ENCODE peak calls at places on chromosome 5, in nine cellular contexts. One of them, this sample, is unnamed.

GRCh38 chr5:85784746-85785145 is 833.0 kb upstream of the COX7C start:
- DNase-seq in OCI-LY7: no peak
- DNase-seq in PC-3: no peak
- DNase-seq in GM23338: no peak
- DNase-seq in hepatocyte: no peak
- DNase-seq in neural progenitor cell: no peak
- DNase-seq in MM.1S: no peak
- DNase-seq in GM23248: no peak
- DNase-seq in SK-N-SH: no peak
- DNase-seq in this sample: no peak

GRCh38 chr5:32523625-32524024 is 61.7 kb upstream of the SUB1 start:
- DNase-seq in GM23248: peak; percentile 36
- DNase-seq in neural progenitor cell: no peak
- DNase-seq in SK-N-SH: peak; percentile 44
- DNase-seq in hepatocyte: no peak
- DNase-seq in GM23338: peak; percentile 27
- DNase-seq in PC-3: peak; percentile 31
- DNase-seq in OCI-LY7: peak; percentile 9
- DNase-seq in MM.1S: no peak
- DNase-seq in this sample: no peak

GRCh38 chr5:132414634-132415377 is 45.3 kb downstream of the SLC22A5 start:
- DNase-seq in neural progenitor cell: no peak
- DNase-seq in GM23248: peak; percentile 56
- DNase-seq in MM.1S: peak; percentile 67
- DNase-seq in OCI-LY7: no peak
- DNase-seq in SK-N-SH: no peak
- DNase-seq in hepatocyte: peak; percentile 52
- DNase-seq in GM23338: no peak
- DNase-seq in PC-3: peak; percentile 88
- DNase-seq in this sample: peak; percentile 67

GRCh38 chr5:72238712-72239445 is 81.2 kb downstream of the MRPS27 start:
- DNase-seq in MM.1S: no peak
- DNase-seq in hepatocyte: no peak
- DNase-seq in OCI-LY7: no peak
- DNase-seq in SK-N-SH: no peak
- DNase-seq in GM23248: no peak
- DNase-seq in GM23338: peak; percentile 84
- DNase-seq in neural progenitor cell: peak; percentile 38
- DNase-seq in PC-3: no peak
- DNase-seq in this sample: no peak

GRCh38 chr5:149799119-149799623 is 69.1 kb downstream of the PPARGC1B start:
- DNase-seq in hepatocyte: peak; percentile 54
- DNase-seq in GM23338: no peak
- DNase-seq in PC-3: peak; percentile 94
- DNase-seq in OCI-LY7: no peak
- DNase-seq in MM.1S: no peak
- DNase-seq in SK-N-SH: peak; percentile 53
- DNase-seq in GM23248: peak; percentile 96
- DNase-seq in neural progenitor cell: no peak
- DNase-seq in this sample: no peak

GRCh38 chr5:108801301-108801700 is 53.6 kb downstream of the FER start:
- DNase-seq in GM23248: no peak
- DNase-seq in GM23338: no peak
- DNase-seq in PC-3: no peak
- DNase-seq in neural progenitor cell: no peak
- DNase-seq in MM.1S: no peak
- DNase-seq in OCI-LY7: no peak
- DNase-seq in SK-N-SH: no peak
- DNase-seq in hepatocyte: no peak
- DNase-seq in this sample: no peak

GRCh38 chr5:10695759-10696543 is 65.1 kb downstream of the DAP start:
- DNase-seq in SK-N-SH: no peak
- DNase-seq in neural progenitor cell: no peak
- DNase-seq in MM.1S: no peak
- DNase-seq in GM23248: peak; percentile 75
- DNase-seq in OCI-LY7: no peak
- DNase-seq in PC-3: no peak
- DNase-seq in GM23338: no peak
- DNase-seq in hepatocyte: no peak
- DNase-seq in this sample: no peak

GRCh38 chr5:83777856-83778255 is 57.2 kb upstream of the HAPLN1 start:
- DNase-seq in MM.1S: no peak
- DNase-seq in OCI-LY7: no peak
- DNase-seq in hepatocyte: no peak
- DNase-seq in GM23248: peak; percentile 48
- DNase-seq in SK-N-SH: no peak
- DNase-seq in GM23338: no peak
- DNase-seq in neural progenitor cell: no peak
- DNase-seq in PC-3: no peak
- DNase-seq in this sample: no peak

GRCh38 chr5:78612227-78613150 is 36.1 kb downstream of the LHFPL2 start:
- DNase-seq in SK-N-SH: no peak
- DNase-seq in GM23338: no peak
- DNase-seq in OCI-LY7: no peak
- DNase-seq in neural progenitor cell: no peak
- DNase-seq in MM.1S: no peak
- DNase-seq in GM23248: no peak
- DNase-seq in PC-3: no peak
- DNase-seq in hepatocyte: no peak
- DNase-seq in this sample: no peak
- TF ChIP-seq EZH2phosphoT487 in SK-N-SH: no peak
- TF ChIP-seq EZH2phosphoT487 in GM23338: no peak
- TF ChIP-seq EZH2phosphoT487 in OCI-LY7: no peak
- TF ChIP-seq EZH2phosphoT487 in neural progenitor cell: no peak
- TF ChIP-seq EZH2phosphoT487 in MM.1S: no peak
- TF ChIP-seq EZH2phosphoT487 in GM23248: no peak
- TF ChIP-seq EZH2phosphoT487 in PC-3: no peak
- TF ChIP-seq EZH2phosphoT487 in hepatocyte: no peak
- TF ChIP-seq EZH2phosphoT487 in this sample: no peak

DNA sequence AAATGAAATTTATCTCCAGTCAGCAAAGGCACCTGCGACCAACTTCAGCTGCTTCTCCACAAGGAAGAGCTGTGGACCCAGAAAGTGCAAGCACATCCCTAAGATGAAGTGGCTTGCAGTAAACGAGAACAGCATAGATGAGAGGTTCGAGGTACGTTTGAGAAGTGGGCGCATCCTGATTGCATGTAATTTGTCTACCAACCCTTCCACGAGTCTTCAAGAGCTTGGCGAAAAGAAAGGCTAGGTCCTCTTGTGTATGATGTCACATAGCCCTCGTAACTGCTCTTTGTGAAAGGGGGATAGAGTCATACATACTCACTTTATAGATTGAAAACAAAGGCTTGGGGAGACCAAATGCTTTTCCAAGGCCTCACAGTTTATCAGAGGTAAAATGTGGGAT is 6.0 kb upstream of the LCP2 start:
- DNase-seq in PC-3: no peak
- DNase-seq in hepatocyte: no peak
- DNase-seq in MM.1S: peak; percentile 23
- DNase-seq in neural progenitor cell: no peak
- DNase-seq in GM23248: no peak
- DNase-seq in GM23338: no peak
- DNase-seq in SK-N-SH: no peak
- DNase-seq in OCI-LY7: no peak
- DNase-seq in this sample: no peak
- TF ChIP-seq EZH2phosphoT487 in PC-3: no peak
- TF ChIP-seq EZH2phosphoT487 in hepatocyte: no peak
- TF ChIP-seq EZH2phosphoT487 in MM.1S: no peak
- TF ChIP-seq EZH2phosphoT487 in neural progenitor cell: no peak
- TF ChIP-seq EZH2phosphoT487 in GM23248: no peak
- TF ChIP-seq EZH2phosphoT487 in GM23338: no peak
- TF ChIP-seq EZH2phosphoT487 in SK-N-SH: no peak
- TF ChIP-seq EZH2phosphoT487 in OCI-LY7: no peak
- TF ChIP-seq EZH2phosphoT487 in this sample: no peak

GRCh38 chr5:26847041-26847736 is 191.2 kb downstream of the CDH9 start:
- DNase-seq in OCI-LY7: no peak
- DNase-seq in SK-N-SH: no peak
- DNase-seq in hepatocyte: peak; percentile 8
- DNase-seq in MM.1S: no peak
- DNase-seq in PC-3: no peak
- DNase-seq in GM23248: no peak
- DNase-seq in neural progenitor cell: peak; percentile 4
- DNase-seq in GM23338: peak; percentile 20
- DNase-seq in this sample: no peak
- TF ChIP-seq EZH2phosphoT487 in OCI-LY7: no peak
- TF ChIP-seq EZH2phosphoT487 in SK-N-SH: no peak
- TF ChIP-seq EZH2phosphoT487 in hepatocyte: no peak
- TF ChIP-seq EZH2phosphoT487 in MM.1S: no peak
- TF ChIP-seq EZH2phosphoT487 in PC-3: no peak
- TF ChIP-seq EZH2phosphoT487 in GM23248: no peak
- TF ChIP-seq EZH2phosphoT487 in neural progenitor cell: no peak
- TF ChIP-seq EZH2phosphoT487 in GM23338: no peak
- TF ChIP-seq EZH2phosphoT487 in this sample: no peak

DNA sequence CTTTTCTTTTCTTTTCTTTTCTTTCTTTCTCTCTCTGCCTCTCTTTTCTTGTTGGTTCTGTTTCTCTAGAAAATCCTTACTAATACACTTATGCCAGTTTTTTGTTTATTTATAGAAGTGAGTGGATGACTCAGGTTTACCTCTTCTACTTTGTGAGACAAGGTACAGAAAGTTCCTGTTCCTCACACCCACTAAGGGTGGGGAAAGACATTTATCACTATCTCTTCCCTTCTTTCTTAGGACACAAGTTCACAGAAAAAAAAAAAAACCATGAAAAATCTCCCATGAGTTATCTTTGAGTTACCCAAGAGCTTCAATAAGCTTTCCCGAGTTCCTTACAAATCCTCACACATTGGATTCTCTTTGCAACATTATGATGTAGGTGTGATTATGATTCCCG is 60.9 kb upstream of the CD180 start:
- DNase-seq in MM.1S: no peak
- DNase-seq in neural progenitor cell: no peak
- DNase-seq in hepatocyte: peak; percentile 44
- DNase-seq in PC-3: peak; percentile 7
- DNase-seq in GM23248: no peak
- DNase-seq in GM23338: no peak
- DNase-seq in SK-N-SH: no peak
- DNase-seq in OCI-LY7: no peak
- DNase-seq in this sample: no peak
- TF ChIP-seq EZH2phosphoT487 in MM.1S: no peak
- TF ChIP-seq EZH2phosphoT487 in neural progenitor cell: no peak
- TF ChIP-seq EZH2phosphoT487 in hepatocyte: no peak
- TF ChIP-seq EZH2phosphoT487 in PC-3: no peak
- TF ChIP-seq EZH2phosphoT487 in GM23248: no peak
- TF ChIP-seq EZH2phosphoT487 in GM23338: no peak
- TF ChIP-seq EZH2phosphoT487 in SK-N-SH: no peak
- TF ChIP-seq EZH2phosphoT487 in OCI-LY7: no peak
- TF ChIP-seq EZH2phosphoT487 in this sample: no peak

This sample was measured in HCT116.